ENCODE peak calls at places on chromosomes 2 and 18, in four cellular contexts. One of them, this sample, is unnamed.

GRCh38 chr2:150718280-150718679 is 230.8 kb upstream of the RND3 start:
- DNase-seq in COR-L47: no peak
- DNase-seq in activated T-helper 1 cell treated with Interleukin-2 at 50 U/mL for 16 hours: no peak
- DNase-seq in endothelial cell: no peak
- DNase-seq in this sample: no peak

GRCh38 chr2:217746741-217747287 is 256.0 kb downstream of the TNS1 start:
- DNase-seq in COR-L47: no peak
- DNase-seq in activated T-helper 1 cell treated with Interleukin-2 at 50 U/mL for 16 hours: no peak
- DNase-seq in endothelial cell: no peak
- DNase-seq in this sample: no peak

GRCh38 chr2:208407667-208408066 is 1.1 kb downstream of the PTH2R start:
- DNase-seq in COR-L47: peak; percentile 64
- DNase-seq in activated T-helper 1 cell treated with Interleukin-2 at 50 U/mL for 16 hours: no peak
- DNase-seq in endothelial cell: peak; percentile 30
- DNase-seq in this sample: peak; percentile 88

GRCh38 chr2:231355802-231356473 is 39.6 kb upstream of the B3GNT7 start:
- DNase-seq in COR-L47: no peak
- DNase-seq in activated T-helper 1 cell treated with Interleukin-2 at 50 U/mL for 16 hours: no peak
- DNase-seq in endothelial cell: no peak
- DNase-seq in this sample: no peak

GRCh38 chr2:40540026-40540425 is 88.1 kb upstream of the SLC8A1 start:
- DNase-seq in COR-L47: no peak
- DNase-seq in activated T-helper 1 cell treated with Interleukin-2 at 50 U/mL for 16 hours: no peak
- DNase-seq in endothelial cell: no peak
- DNase-seq in this sample: no peak

GRCh38 chr2:104641801-104642200 is 212.1 kb upstream of the POU3F3 start:
- DNase-seq in COR-L47: no peak
- DNase-seq in activated T-helper 1 cell treated with Interleukin-2 at 50 U/mL for 16 hours: no peak
- DNase-seq in endothelial cell: no peak
- DNase-seq in this sample: no peak

GRCh38 chr2:25362564-25363145 is 20.9 kb upstream of the DNMT3A start:
- DNase-seq in COR-L47: no peak
- DNase-seq in activated T-helper 1 cell treated with Interleukin-2 at 50 U/mL for 16 hours: peak; percentile 38
- DNase-seq in endothelial cell: no peak
- DNase-seq in this sample: no peak

GRCh38 chr2:223725494-223725893 is 111.9 kb downstream of the AP1S3 start:
- DNase-seq in COR-L47: no peak
- DNase-seq in activated T-helper 1 cell treated with Interleukin-2 at 50 U/mL for 16 hours: no peak
- DNase-seq in endothelial cell: peak; percentile 72
- DNase-seq in this sample: peak; percentile 37

GRCh38 chr2:34242741-34243123 is 643.6 kb upstream of the FAM98A start:
- DNase-seq in COR-L47: no peak
- DNase-seq in activated T-helper 1 cell treated with Interleukin-2 at 50 U/mL for 16 hours: no peak
- DNase-seq in endothelial cell: no peak
- DNase-seq in this sample: no peak

GRCh38 chr18:48475635-48476549 is 62.9 kb upstream of the CTIF start:
- DNase-seq in COR-L47: peak; percentile 79
- DNase-seq in activated T-helper 1 cell treated with Interleukin-2 at 50 U/mL for 16 hours: no peak
- DNase-seq in endothelial cell: peak; percentile 63
- DNase-seq in this sample: peak; percentile 79

GRCh38 chr2:85858841-85859240 is 29.9 kb downstream of the ST3GAL5 start:
- DNase-seq in COR-L47: no peak
- DNase-seq in activated T-helper 1 cell treated with Interleukin-2 at 50 U/mL for 16 hours: no peak
- DNase-seq in endothelial cell: no peak
- DNase-seq in this sample: no peak

GRCh38 chr2:32748158-32748557 is 120.3 kb downstream of the TTC27 start:
- DNase-seq in COR-L47: no peak
- DNase-seq in activated T-helper 1 cell treated with Interleukin-2 at 50 U/mL for 16 hours: no peak
- DNase-seq in endothelial cell: no peak
- DNase-seq in this sample: no peak

GRCh38 chr2:72367530-72368225 is 220.0 kb upstream of the CYP26B1 start:
- DNase-seq in COR-L47: no peak
- DNase-seq in activated T-helper 1 cell treated with Interleukin-2 at 50 U/mL for 16 hours: no peak
- DNase-seq in endothelial cell: no peak
- DNase-seq in this sample: no peak

GRCh38 chr2:168009900-168010299 is 237.5 kb downstream of the STK39 start:
- DNase-seq in COR-L47: peak; percentile 33
- DNase-seq in activated T-helper 1 cell treated with Interleukin-2 at 50 U/mL for 16 hours: no peak
- DNase-seq in endothelial cell: no peak
- DNase-seq in this sample: no peak

GRCh38 chr18:3095921-3096320 is 83.0 kb upstream of the LPIN2 start:
- DNase-seq in COR-L47: no peak
- DNase-seq in activated T-helper 1 cell treated with Interleukin-2 at 50 U/mL for 16 hours: no peak
- DNase-seq in endothelial cell: no peak
- DNase-seq in this sample: no peak

This sample was measured in NCI-H2227 treated with DMSO at 0.1 percent for 48 hours.